ENCODE peak calls at places on chromosomes 11 and 22, in seven cellular contexts. U is lower lobe of right lung; H is mammary epithelial cell; D is K562; V is CD8-positive, alpha-beta memory T cell; P is SK-N-SH; F is effector memory CD4-positive, alpha-beta T cell. M is an unnamed sample.

GRCh38 chr11:44326615-44327475 is 16.9 kb upstream of the ALX4 start:
- DNase-seq in V (no peak), P (no peak), F (no peak), D (peak; percentile 65), U (no peak), H (no peak), M (no peak)

GRCh38 chr11:47409440-47410403 is 1.3 kb downstream of the SLC39A13 start:
- DNase-seq in H (peak; percentile 70), D (no peak), P (peak; percentile 43), F (no peak), V (no peak), U (no peak), M (no peak)

GRCh38 chr22:24407278-24407665 is 20.1 kb upstream of the ADORA2A start:
- DNase-seq in D (no peak), F (no peak), V (no peak), H (no peak), U (no peak), P (peak; percentile 73), M (no peak)

GRCh38 chr11:5548440-5548839 is at the start of gene OR52H1:
- DNase-seq in F (no peak), U (no peak), D (no peak), H (no peak), P (no peak), V (no peak), M (no peak)

GRCh38 chr22:35230839-35231584 is 26.3 kb upstream of the HMGXB4 start:
- DNase-seq in H (no peak), F (no peak), U (no peak), D (peak; percentile 81), V (no peak), P (peak; percentile 7), M (no peak)

GRCh38 chr11:99631618-99632017 is 610.9 kb downstream of the CNTN5 start:
- DNase-seq in P (no peak), F (no peak), U (no peak), D (no peak), H (no peak), V (no peak), M (no peak)

GRCh38 chr22:20569059-20570058 is 61.9 kb downstream of the MED15 start:
- DNase-seq in P (no peak), F (peak; percentile 77), D (no peak), U (peak; percentile 90), H (peak; percentile 93), V (peak; percentile 74), M (peak; percentile 88)

GRCh38 chr11:6618117-6619020 is 853 bp downstream of the TPP1 start:
- DNase-seq in H (peak; percentile 65), D (peak; percentile 89), U (peak; percentile 52), F (peak; percentile 64), P (no peak), V (peak; percentile 64), M (peak; percentile 41)

GRCh38 chr22:17891427-17892167 is 117.3 kb upstream of the BID start:
- DNase-seq in F (no peak), P (peak; percentile 62), D (peak; percentile 56), U (no peak), V (no peak), H (no peak), M (no peak)

GRCh38 chr11:110856993-110857812 is 145.0 kb upstream of the ARHGAP20 start:
- DNase-seq in V (no peak), D (no peak), P (no peak), H (no peak), F (no peak), U (no peak), M (no peak)

GRCh38 chr22:36701941-36702640 is 1.5 kb downstream of the CACNG2 start:
- DNase-seq in V (no peak), U (no peak), D (no peak), F (no peak), H (no peak), P (peak; percentile 40), M (no peak)

GRCh38 chr11:1263036-1263435 is 40.2 kb downstream of the MUC5B start:
- DNase-seq in F (no peak), V (no peak), D (no peak), H (no peak), P (no peak), U (peak; percentile 47), M (no peak)

GRCh38 chr11:19201737-19202605 is at the start of gene CSRP3:
- DNase-seq in P (no peak), H (no peak), F (no peak), D (no peak), V (no peak), U (no peak), M (no peak)

GRCh38 chr11:25901415-25901814 is 430.5 kb upstream of the ANO3 start:
- DNase-seq in P (no peak), F (no peak), V (no peak), D (no peak), U (no peak), H (no peak), M (no peak)

GRCh38 chr11:98194611-98195010 is 826.1 kb upstream of the CNTN5 start:
- DNase-seq in U (no peak), V (no peak), P (no peak), H (no peak), D (peak; percentile 9), F (no peak), M (no peak)

GRCh38 chr22:49255154-49255553 is 572.5 kb downstream of the BRD1 start:
- DNase-seq in P (no peak), F (no peak), H (no peak), U (no peak), V (no peak), D (no peak), M (no peak)

GRCh38 chr11:67254768-67255167 is 11.5 kb upstream of the GRK2 start:
- DNase-seq in V (no peak), H (no peak), P (no peak), U (no peak), F (no peak), D (no peak), M (no peak)

GRCh38 chr11:134226806-134227325 is 2.4 kb downstream of the VPS26B start:
- DNase-seq in U (no peak), D (no peak), H (no peak), V (no peak), P (no peak), F (no peak), M (no peak)
- H3K4me1 ChIP-seq in U (peaks cover 63% of the 10 kb centered on the region), D (peaks cover 44% of the 10 kb centered on the region), H (peaks cover 20% of the 10 kb centered on the region), V (peaks cover 63% of the 10 kb centered on the region), P (peaks cover 59% of the 10 kb centered on the region), F (peaks cover 47% of the 10 kb centered on the region), M (peaks cover 61% of the 10 kb centered on the region)

DNA sequence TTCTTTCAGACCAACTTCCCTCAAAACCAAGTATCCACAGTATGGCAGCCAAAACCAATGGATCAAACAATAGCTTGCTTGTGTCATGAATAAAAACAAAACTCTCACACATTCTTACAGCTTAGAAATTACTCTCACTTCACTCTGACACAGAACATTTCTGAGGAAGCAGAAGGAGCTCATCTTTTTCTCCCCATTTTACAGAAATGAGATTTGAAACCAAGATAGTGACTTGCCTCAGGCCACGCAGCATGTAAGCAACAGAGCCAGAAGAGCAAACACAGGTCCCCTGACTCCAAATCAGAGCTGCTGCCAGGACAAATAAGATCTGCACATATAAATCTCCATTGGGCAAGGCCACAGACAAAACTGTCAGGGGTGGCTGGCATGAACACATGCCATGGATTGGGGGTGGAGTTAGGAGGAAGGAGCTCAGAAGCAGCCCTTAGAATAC is 64.8 kb downstream of the RAB30 start:
- DNase-seq in H (no peak), V (no peak), F (no peak), U (no peak), D (no peak), P (peak; percentile 64), M (no peak)
- H3K4me1 ChIP-seq in H (no peaks in the 10 kb centered on the region), V (peaks cover 11% of the 10 kb centered on the region), F (no peaks in the 10 kb centered on the region), U (peaks cover 29% of the 10 kb centered on the region), D (peaks cover 27% of the 10 kb centered on the region), P (peaks cover 22% of the 10 kb centered on the region), M (no peaks in the 10 kb centered on the region)

GRCh38 chr11:93526691-93527583 is 16.3 kb downstream of the SMCO4 start:
- DNase-seq in V (no peak), U (no peak), P (no peak), H (no peak), F (no peak), D (no peak), M (no peak)

GRCh38 chr11:93524173-93524536 is 19.0 kb downstream of the SMCO4 start:
- DNase-seq in F (no peak), V (no peak), H (no peak), P (no peak), D (no peak), U (no peak), M (no peak)

GRCh38 chr11:93525601-93526000 is 17.6 kb downstream of the SMCO4 start:
- DNase-seq in F (no peak), V (no peak), P (no peak), D (peak; percentile 36), U (no peak), H (no peak), M (no peak)

GRCh38 chr11:93524868-93525267 is 18.3 kb downstream of the SMCO4 start:
- DNase-seq in D (no peak), H (no peak), P (no peak), U (no peak), V (no peak), F (no peak), M (no peak)

GRCh38 chr11:93526058-93526633 is 17.0 kb downstream of the SMCO4 start:
- DNase-seq in H (no peak), U (no peak), F (no peak), D (no peak), V (no peak), P (no peak), M (no peak)
- H3K4me1 ChIP-seq in H (no peaks in the 10 kb centered on the region), U (peaks cover 74% of the 10 kb centered on the region), F (peaks cover 23% of the 10 kb centered on the region), D (peaks cover 14% of the 10 kb centered on the region), V (no peaks in the 10 kb centered on the region), P (no peaks in the 10 kb centered on the region), M (no peaks in the 10 kb centered on the region)

DNA sequence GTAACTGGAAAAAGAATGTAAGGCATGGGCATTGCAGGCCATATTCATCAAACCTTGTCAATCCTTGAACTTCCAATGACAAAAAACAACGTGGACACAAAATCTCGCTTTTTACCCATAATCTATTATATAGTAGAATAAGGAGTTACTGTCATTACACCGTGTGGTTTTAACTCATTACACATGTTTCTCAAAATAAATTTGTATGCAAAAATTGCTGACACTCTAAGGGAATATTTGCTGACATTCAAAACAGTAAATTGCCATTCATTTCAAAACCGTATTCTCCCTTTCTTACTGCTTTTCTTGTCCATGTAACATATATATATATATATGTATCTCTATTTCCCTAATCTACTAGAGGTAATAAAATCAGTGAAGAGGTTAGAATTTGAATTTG is 33.4 kb downstream of the CDON start:
- DNase-seq in H (no peak), D (no peak), U (no peak), V (no peak), P (no peak), F (no peak), M (no peak)
- H3K4me1 ChIP-seq in H (no peaks in the 10 kb centered on the region), D (no peaks in the 10 kb centered on the region), U (peaks cover 2% of the 10 kb centered on the region), V (no peaks in the 10 kb centered on the region), P (peaks cover 3% of the 10 kb centered on the region), F (no peaks in the 10 kb centered on the region), M (no peaks in the 10 kb centered on the region)

M was measured in naive thymus-derived CD4-positive, alpha-beta T cell.